ENCODE peak calls at places on chromosomes 4 and X, in six cellular contexts. One of them, this sample, is unnamed.

GRCh38 chr4:71261633-71262121 is 77.1 kb upstream of the SLC4A4 start:
- DNase-seq in OCI-LY7: no peak
- DNase-seq in transverse colon: no peak
- DNase-seq in A673: no peak
- DNase-seq in colonic mucosa: no peak
- DNase-seq in PC-9: no peak
- DNase-seq in this sample: no peak

GRCh38 chr4:112321768-112322684 is 24.9 kb downstream of the ALPK1 start:
- DNase-seq in OCI-LY7: peak; percentile 76
- DNase-seq in transverse colon: peak; percentile 73
- DNase-seq in A673: peak; percentile 77
- DNase-seq in colonic mucosa: peak; percentile 74
- DNase-seq in PC-9: peak; percentile 25
- DNase-seq in this sample: peak; percentile 69

GRCh38 chr4:22667332-22667731 is 25.4 kb upstream of the GBA3 start:
- DNase-seq in OCI-LY7: no peak
- DNase-seq in transverse colon: no peak
- DNase-seq in A673: no peak
- DNase-seq in colonic mucosa: no peak
- DNase-seq in PC-9: no peak
- DNase-seq in this sample: no peak

GRCh38 chr4:163404570-163404969 is 60.9 kb downstream of the NPY5R start:
- DNase-seq in OCI-LY7: no peak
- DNase-seq in transverse colon: peak; percentile 11
- DNase-seq in A673: peak; percentile 89
- DNase-seq in colonic mucosa: no peak
- DNase-seq in PC-9: no peak
- DNase-seq in this sample: no peak

GRCh38 chr4:153142700-153143438 is 61.4 kb upstream of the TRIM2 start:
- DNase-seq in OCI-LY7: peak; percentile 72
- DNase-seq in transverse colon: peak; percentile 85
- DNase-seq in A673: peak; percentile 92
- DNase-seq in colonic mucosa: peak; percentile 92
- DNase-seq in PC-9: peak; percentile 62
- DNase-seq in this sample: peak; percentile 82

GRCh38 chr4:117331817-117332216 is 246.4 kb upstream of the TRAM1L1 start:
- DNase-seq in OCI-LY7: no peak
- DNase-seq in transverse colon: no peak
- DNase-seq in A673: no peak
- DNase-seq in colonic mucosa: no peak
- DNase-seq in PC-9: no peak
- DNase-seq in this sample: no peak

GRCh38 chr4:1725521-1725920 is 4.2 kb downstream of the TACC3 start:
- DNase-seq in OCI-LY7: no peak
- DNase-seq in transverse colon: no peak
- DNase-seq in A673: no peak
- DNase-seq in colonic mucosa: no peak
- DNase-seq in PC-9: no peak
- DNase-seq in this sample: no peak

GRCh38 chr4:152935138-152935537 is 985 bp upstream of the FHDC1 start:
- DNase-seq in OCI-LY7: no peak
- DNase-seq in transverse colon: peak; percentile 66
- DNase-seq in A673: no peak
- DNase-seq in colonic mucosa: peak; percentile 82
- DNase-seq in PC-9: peak; percentile 65
- DNase-seq in this sample: no peak

GRCh38 chrX:84175274-84175673 is 12.7 kb downstream of the RPS6KA6 start:
- DNase-seq in OCI-LY7: no peak
- DNase-seq in transverse colon: no peak
- DNase-seq in A673: no peak
- DNase-seq in colonic mucosa: no peak
- DNase-seq in PC-9: no peak
- DNase-seq in this sample: no peak

GRCh38 chr4:153465583-153465921 is 608 bp upstream of the TMEM131L start:
- DNase-seq in OCI-LY7: peak; percentile 85
- DNase-seq in transverse colon: peak; percentile 58
- DNase-seq in A673: peak; percentile 57
- DNase-seq in colonic mucosa: peak; percentile 55
- DNase-seq in PC-9: peak; percentile 34
- DNase-seq in this sample: peak; percentile 75

GRCh38 chrX:115912372-115912897 is 258.1 kb upstream of the AGTR2 start:
- DNase-seq in OCI-LY7: no peak
- DNase-seq in transverse colon: peak; percentile 24
- DNase-seq in A673: no peak
- DNase-seq in colonic mucosa: no peak
- DNase-seq in PC-9: no peak
- DNase-seq in this sample: no peak

GRCh38 chr4:168586926-168587325 is 90.1 kb downstream of the PALLD start:
- DNase-seq in OCI-LY7: no peak
- DNase-seq in transverse colon: no peak
- DNase-seq in A673: no peak
- DNase-seq in colonic mucosa: no peak
- DNase-seq in PC-9: no peak
- DNase-seq in this sample: no peak

GRCh38 chr4:78651250-78651860 is 99.8 kb downstream of the ANXA3 start:
- DNase-seq in OCI-LY7: no peak
- DNase-seq in transverse colon: no peak
- DNase-seq in A673: no peak
- DNase-seq in colonic mucosa: no peak
- DNase-seq in PC-9: no peak
- DNase-seq in this sample: no peak

GRCh38 chr4:164215113-164215741 is 538.7 kb upstream of the SMIM31 start:
- DNase-seq in OCI-LY7: no peak
- DNase-seq in transverse colon: no peak
- DNase-seq in A673: no peak
- DNase-seq in colonic mucosa: no peak
- DNase-seq in PC-9: no peak
- DNase-seq in this sample: no peak

GRCh38 chrX:9340619-9341304 is 124.1 kb upstream of the TBL1X start:
- DNase-seq in OCI-LY7: peak; percentile 26
- DNase-seq in transverse colon: peak; percentile 26
- DNase-seq in A673: peak; percentile 72
- DNase-seq in colonic mucosa: peak; percentile 37
- DNase-seq in PC-9: no peak
- DNase-seq in this sample: peak; percentile 74

GRCh38 chr4:88366460-88366859 is 12.2 kb upstream of the HERC6 start:
- DNase-seq in OCI-LY7: no peak
- DNase-seq in transverse colon: no peak
- DNase-seq in A673: no peak
- DNase-seq in colonic mucosa: no peak
- DNase-seq in PC-9: no peak
- DNase-seq in this sample: no peak

GRCh38 chr4:172481802-172482508 is 668.8 kb downstream of the GALNTL6 start:
- DNase-seq in OCI-LY7: no peak
- DNase-seq in transverse colon: no peak
- DNase-seq in A673: no peak
- DNase-seq in colonic mucosa: no peak
- DNase-seq in PC-9: no peak
- DNase-seq in this sample: no peak

GRCh38 chr4:17336524-17336941 is 175.4 kb downstream of the QDPR start:
- DNase-seq in OCI-LY7: peak; percentile 95
- DNase-seq in transverse colon: peak; percentile 9
- DNase-seq in A673: no peak
- DNase-seq in colonic mucosa: peak; percentile 17
- DNase-seq in PC-9: no peak
- DNase-seq in this sample: peak; percentile 71

GRCh38 chr4:57110635-57111546 is 706 bp upstream of the IGFBP7 start:
- DNase-seq in OCI-LY7: no peak
- DNase-seq in transverse colon: peak; percentile 30
- DNase-seq in A673: peak; percentile 67
- DNase-seq in colonic mucosa: peak; percentile 29
- DNase-seq in PC-9: peak; percentile 14
- DNase-seq in this sample: peak; percentile 82

GRCh38 chrX:118182050-118182449 is 65.4 kb upstream of the KLHL13 start:
- DNase-seq in OCI-LY7: no peak
- DNase-seq in transverse colon: no peak
- DNase-seq in A673: peak; percentile 9
- DNase-seq in colonic mucosa: no peak
- DNase-seq in PC-9: no peak
- DNase-seq in this sample: no peak
- H3K27ac ChIP-seq in OCI-LY7: no peak overlapping the region
- H3K27ac ChIP-seq in transverse colon: no peak overlapping the region
- H3K27ac ChIP-seq in A673: no peak overlapping the region
- H3K27ac ChIP-seq in colonic mucosa: no peak overlapping the region
- H3K27ac ChIP-seq in PC-9: no peak overlapping the region
- H3K27ac ChIP-seq in this sample: no peak overlapping the region

DNA sequence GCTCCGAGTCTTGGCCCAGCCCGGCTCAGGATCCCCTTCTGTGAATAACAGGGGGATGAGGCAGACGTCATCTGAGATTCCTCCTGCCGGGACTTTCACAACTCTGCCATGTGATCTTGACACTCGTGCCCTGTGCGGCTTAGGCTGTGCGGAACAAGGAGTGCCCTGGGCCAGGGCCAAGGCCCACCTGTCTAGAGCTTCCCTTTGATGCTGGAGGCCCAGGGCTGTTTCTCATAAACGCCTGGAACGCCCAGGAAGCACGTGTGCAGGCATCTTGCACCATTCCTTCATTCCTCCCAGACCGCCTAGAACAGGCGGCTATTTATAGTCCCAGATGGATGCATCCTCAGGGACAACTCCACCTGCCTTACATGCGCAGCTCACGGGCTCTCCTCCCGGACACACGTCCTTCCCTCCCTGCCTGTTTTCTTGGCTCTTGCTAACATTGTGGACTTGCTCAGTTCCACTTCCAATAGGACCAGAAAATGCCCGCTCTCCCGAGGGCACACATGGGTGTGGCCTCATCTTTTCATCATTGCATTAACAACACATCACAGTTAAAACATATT is 57.3 kb downstream of the ABLIM2 start:
- DNase-seq in OCI-LY7: no peak
- DNase-seq in transverse colon: peak; percentile 84
- DNase-seq in A673: no peak
- DNase-seq in colonic mucosa: peak; percentile 85
- DNase-seq in PC-9: no peak
- DNase-seq in this sample: peak; percentile 82
- H3K27ac ChIP-seq in OCI-LY7: no peak overlapping the region
- H3K27ac ChIP-seq in transverse colon: no peak overlapping the region
- H3K27ac ChIP-seq in A673: no peak overlapping the region
- H3K27ac ChIP-seq in colonic mucosa: no peak overlapping the region
- H3K27ac ChIP-seq in PC-9: no peak overlapping the region
- H3K27ac ChIP-seq in this sample: no peak overlapping the region

GRCh38 chr4:123546123-123546654 is 149.6 kb downstream of the SPRY1 start:
- DNase-seq in OCI-LY7: no peak
- DNase-seq in transverse colon: peak; percentile 27
- DNase-seq in A673: no peak
- DNase-seq in colonic mucosa: peak; percentile 43
- DNase-seq in PC-9: no peak
- DNase-seq in this sample: no peak
- H3K27ac ChIP-seq in OCI-LY7: no peak overlapping the region
- H3K27ac ChIP-seq in transverse colon: peak overlapping the region; percentile 79
- H3K27ac ChIP-seq in A673: no peak overlapping the region
- H3K27ac ChIP-seq in colonic mucosa: peak overlapping the region; percentile 83
- H3K27ac ChIP-seq in PC-9: no peak overlapping the region
- H3K27ac ChIP-seq in this sample: no peak overlapping the region

GRCh38 chr4:105991726-105992125 is 96.5 kb downstream of the NPNT start:
- DNase-seq in OCI-LY7: no peak
- DNase-seq in transverse colon: no peak
- DNase-seq in A673: no peak
- DNase-seq in colonic mucosa: no peak
- DNase-seq in PC-9: no peak
- DNase-seq in this sample: no peak
- H3K27ac ChIP-seq in OCI-LY7: no peak overlapping the region
- H3K27ac ChIP-seq in transverse colon: no peak overlapping the region
- H3K27ac ChIP-seq in A673: no peak overlapping the region
- H3K27ac ChIP-seq in colonic mucosa: no peak overlapping the region
- H3K27ac ChIP-seq in PC-9: no peak overlapping the region
- H3K27ac ChIP-seq in this sample: peak overlapping the region; percentile 43

GRCh38 chr4:158523990-158524545 is 2.4 kb downstream of the RXFP1 start:
- DNase-seq in OCI-LY7: no peak
- DNase-seq in transverse colon: no peak
- DNase-seq in A673: no peak
- DNase-seq in colonic mucosa: no peak
- DNase-seq in PC-9: no peak
- DNase-seq in this sample: no peak
- H3K27ac ChIP-seq in OCI-LY7: no peak overlapping the region
- H3K27ac ChIP-seq in transverse colon: no peak overlapping the region
- H3K27ac ChIP-seq in A673: no peak overlapping the region
- H3K27ac ChIP-seq in colonic mucosa: no peak overlapping the region
- H3K27ac ChIP-seq in PC-9: no peak overlapping the region
- H3K27ac ChIP-seq in this sample: no peak overlapping the region

GRCh38 chr4:185312699-185313098 is 83.0 kb downstream of the LRP2BP start:
- DNase-seq in OCI-LY7: no peak
- DNase-seq in transverse colon: no peak
- DNase-seq in A673: no peak
- DNase-seq in colonic mucosa: no peak
- DNase-seq in PC-9: no peak
- DNase-seq in this sample: no peak

GRCh38 chr4:185317880-185318279 is 77.8 kb downstream of the LRP2BP start:
- DNase-seq in OCI-LY7: no peak
- DNase-seq in transverse colon: no peak
- DNase-seq in A673: no peak
- DNase-seq in colonic mucosa: no peak
- DNase-seq in PC-9: no peak
- DNase-seq in this sample: no peak

GRCh38 chr4:185322805-185323204 is 72.9 kb downstream of the LRP2BP start:
- DNase-seq in OCI-LY7: no peak
- DNase-seq in transverse colon: no peak
- DNase-seq in A673: no peak
- DNase-seq in colonic mucosa: no peak
- DNase-seq in PC-9: no peak
- DNase-seq in this sample: no peak

DNA sequence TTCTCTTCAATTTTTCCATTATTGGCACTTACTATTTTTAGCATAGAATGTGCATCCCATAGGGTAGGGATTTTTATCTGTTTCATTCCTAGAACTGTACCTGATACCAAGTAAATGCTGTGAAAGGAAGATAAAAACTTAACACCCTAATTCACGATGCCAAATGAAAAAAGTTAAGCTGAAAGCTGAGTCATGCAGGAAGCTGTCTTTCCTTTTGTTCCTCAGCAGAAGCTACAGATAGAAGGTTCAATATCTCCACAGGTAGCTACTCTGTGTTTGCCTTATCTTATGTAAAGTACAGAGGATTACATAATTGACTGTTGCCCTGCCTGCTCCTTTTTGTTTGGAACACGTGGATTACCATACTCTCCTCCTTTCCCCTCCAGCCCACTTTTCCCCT is 77.0 kb downstream of the LRP2BP start:
- DNase-seq in OCI-LY7: no peak
- DNase-seq in transverse colon: no peak
- DNase-seq in A673: peak; percentile 62
- DNase-seq in colonic mucosa: no peak
- DNase-seq in PC-9: no peak
- DNase-seq in this sample: no peak
- H3K27ac ChIP-seq in OCI-LY7: no peak overlapping the region
- H3K27ac ChIP-seq in transverse colon: no peak overlapping the region
- H3K27ac ChIP-seq in A673: no peak overlapping the region
- H3K27ac ChIP-seq in colonic mucosa: no peak overlapping the region
- H3K27ac ChIP-seq in PC-9: peak overlapping the region; percentile 43
- H3K27ac ChIP-seq in this sample: no peak overlapping the region

This sample was measured in sigmoid colon.